ENCODE peak calls at places on chromosomes 7 and 10, in six cellular contexts. K is spleen, V is sigmoid colon, N is tibial nerve, Y is uterus, G is suprapubic skin. W is an unnamed sample.

GRCh38 chr7:6530626-6531491 is 20.4 kb downstream of the GRID2IP start:
- DNase-seq in K (peak; percentile 87), V (no peak), N (no peak), Y (no peak), G (no peak), W (no peak)

GRCh38 chr7:155998766-155999630 is 186.7 kb upstream of the SHH start:
- DNase-seq in K (peak; percentile 74), V (no peak), N (no peak), Y (no peak), G (no peak), W (no peak)

GRCh38 chr10:67487906-67488619 is 207.9 kb downstream of the CTNNA3 start:
- DNase-seq in K (no peak), V (no peak), N (no peak), Y (no peak), G (no peak), W (no peak)

GRCh38 chr7:30912986-30913671 is 1.5 kb downstream of the AQP1 start:
- DNase-seq in K (no peak), V (no peak), N (no peak), Y (no peak), G (no peak), W (no peak)

GRCh38 chr10:79273603-79274002 is 73.7 kb upstream of the PPIF start:
- DNase-seq in K (no peak), V (peak; percentile 79), N (peak; percentile 37), Y (peak; percentile 67), G (no peak), W (no peak)

GRCh38 chr10:101047268-101047667 is 14.5 kb upstream of the KAZALD1 start:
- DNase-seq in K (no peak), V (no peak), N (no peak), Y (no peak), G (no peak), W (no peak)

GRCh38 chr7:17406756-17407155 is 108.3 kb downstream of the AHR start:
- DNase-seq in K (no peak), V (no peak), N (no peak), Y (no peak), G (no peak), W (no peak)

GRCh38 chr10:97230146-97230545 is 44.4 kb upstream of the SLIT1 start:
- DNase-seq in K (no peak), V (no peak), N (no peak), Y (no peak), G (no peak), W (no peak)

GRCh38 chr7:102287465-102288146 is 938 bp downstream of the SH2B2 start:
- DNase-seq in K (peak; percentile 89), V (peak; percentile 77), N (no peak), Y (peak; percentile 44), G (peak; percentile 68), W (peak; percentile 69)

GRCh38 chr7:102287082-102287464 is 405 bp downstream of the SH2B2 start:
- DNase-seq in K (peak; percentile 89), V (no peak), N (no peak), Y (no peak), G (no peak), W (no peak)

GRCh38 chr7:102291056-102291915 is 4.6 kb downstream of the SH2B2 start:
- DNase-seq in K (no peak), V (no peak), N (no peak), Y (no peak), G (peak; percentile 51), W (no peak)

GRCh38 chr7:102288285-102288930 is 1.7 kb downstream of the SH2B2 start:
- DNase-seq in K (no peak), V (no peak), N (no peak), Y (no peak), G (peak; percentile 57), W (no peak)

DNA sequence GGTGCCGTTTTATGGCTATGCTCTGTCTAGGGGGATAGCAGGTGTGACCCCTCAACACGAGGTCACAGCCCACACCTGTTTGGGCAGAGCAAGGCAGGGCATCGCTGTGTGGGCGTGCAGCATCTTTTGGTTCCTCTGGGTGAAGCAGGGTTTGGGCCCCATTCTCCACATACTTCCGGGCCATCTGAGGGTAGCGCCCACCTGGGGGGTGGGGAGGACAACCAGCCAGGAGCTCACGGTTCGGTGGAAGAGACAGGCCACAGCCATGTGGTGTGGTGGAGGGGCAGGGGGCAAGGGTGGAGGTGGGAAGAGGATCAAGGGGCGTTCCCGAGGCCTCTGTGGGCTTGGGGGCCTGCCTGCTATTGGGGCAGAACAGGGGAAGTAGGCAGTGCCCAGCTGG is 2.4 kb downstream of the SH2B2 start:
- DNase-seq in K (peak; percentile 88), V (no peak), N (no peak), Y (no peak), G (peak; percentile 50), W (no peak)
- H3K27ac ChIP-seq in K (peak overlapping the region; percentile 91), V (no peak overlapping the region), N (no peak overlapping the region), Y (no peak overlapping the region), G (no peak overlapping the region), W (no peak overlapping the region)

GRCh38 chr7:151925446-151926335 is 30.6 kb upstream of the GALNTL5 start:
- DNase-seq in K (peak; percentile 81), V (peak; percentile 81), N (no peak), Y (peak; percentile 33), G (peak; percentile 77), W (peak; percentile 79)
- TF ChIP-seq POLR2A in K (no peak), V (no peak), N (no peak), Y (no peak), G (peak; percentile 20), W (no peak)

GRCh38 chr10:113020838-113021237 is 70.8 kb downstream of the TCF7L2 start:
- DNase-seq in K (no peak), V (peak; percentile 70), N (no peak), Y (no peak), G (no peak), W (peak; percentile 73)
- H3K27me3 ChIP-seq in K (no peaks in the 10 kb centered on the region), V (no peaks in the 10 kb centered on the region), N (no peaks in the 10 kb centered on the region), Y (no peaks in the 10 kb centered on the region), G (no peaks in the 10 kb centered on the region), W (no peaks in the 10 kb centered on the region)

GRCh38 chr7:27651702-27652101 is 11.0 kb downstream of the HIBADH start:
- DNase-seq in K (no peak), V (no peak), N (no peak), Y (no peak), G (no peak), W (no peak)

GRCh38 chr7:27652518-27652917 is 10.2 kb downstream of the HIBADH start:
- DNase-seq in K (no peak), V (no peak), N (no peak), Y (no peak), G (no peak), W (no peak)

GRCh38 chr7:27650283-27650682 is 12.4 kb downstream of the HIBADH start:
- DNase-seq in K (no peak), V (no peak), N (no peak), Y (no peak), G (no peak), W (no peak)

GRCh38 chr7:27647052-27647451 is 15.6 kb downstream of the HIBADH start:
- DNase-seq in K (no peak), V (no peak), N (no peak), Y (no peak), G (no peak), W (no peak)

DNA sequence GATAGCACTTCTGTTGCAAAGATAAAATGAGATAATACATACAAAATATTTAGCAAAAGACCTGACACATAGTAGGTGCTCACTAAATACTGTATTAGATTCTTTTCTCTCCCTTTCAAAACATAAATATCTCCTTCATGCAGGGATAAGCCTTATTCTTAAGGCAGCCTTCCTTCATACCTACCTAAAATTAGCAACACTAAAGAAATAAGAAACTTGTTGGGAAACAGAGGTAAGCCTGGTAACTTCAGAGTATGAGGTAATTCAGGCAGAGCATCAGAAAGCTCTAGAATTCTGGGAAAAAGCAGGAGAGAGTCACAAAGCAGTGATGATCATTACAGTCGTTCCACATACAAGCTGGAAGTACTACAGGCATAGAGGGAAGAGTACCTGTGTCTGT is 15.2 kb downstream of the HIBADH start:
- DNase-seq in K (no peak), V (no peak), N (no peak), Y (no peak), G (no peak), W (no peak)
- H3K27ac ChIP-seq in K (no peak overlapping the region), V (no peak overlapping the region), N (no peak overlapping the region), Y (no peak overlapping the region), G (no peak overlapping the region), W (no peak overlapping the region)

DNA sequence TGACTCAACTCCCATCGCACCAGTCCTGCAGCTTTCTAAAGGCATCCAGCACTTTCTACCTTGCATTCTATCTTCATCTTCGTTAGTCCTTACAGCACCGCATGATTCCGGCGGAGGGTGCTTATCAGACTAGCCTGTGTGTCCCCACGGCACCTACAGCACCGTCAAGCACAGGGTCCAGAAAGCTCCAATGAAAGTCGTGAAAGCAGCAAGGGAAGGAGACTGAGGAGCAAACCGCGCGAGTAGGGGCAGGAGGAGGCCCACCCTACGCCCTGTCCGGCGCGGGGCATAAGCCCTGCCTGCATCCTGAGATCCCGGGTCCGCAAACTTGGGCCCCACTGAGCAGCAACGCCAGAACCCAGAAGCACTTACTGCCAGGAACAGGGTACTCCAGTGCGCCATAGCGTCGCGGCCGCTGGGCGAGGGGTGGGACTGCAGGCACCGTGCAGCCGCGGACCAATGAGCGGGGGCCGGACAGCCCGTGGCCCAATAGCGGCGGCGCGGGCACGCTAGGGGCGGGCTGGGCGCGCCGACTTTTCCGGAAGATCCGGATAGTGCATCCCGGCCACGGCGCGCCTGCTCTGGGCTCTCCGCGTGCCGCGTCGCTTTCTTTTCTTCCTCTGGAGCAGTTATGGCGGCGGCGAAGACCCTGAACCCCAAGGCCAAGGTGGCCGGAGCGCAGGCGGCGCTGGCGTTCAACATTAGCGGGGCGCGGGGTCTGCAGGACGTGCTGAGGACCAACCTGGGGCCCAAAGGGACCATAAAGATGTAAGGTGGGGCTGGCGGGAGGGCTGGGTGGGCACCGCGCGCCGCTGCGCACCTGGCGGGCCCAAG is 122.1 kb upstream of the VKORC1L1 start:
- DNase-seq in K (peak; percentile 98), V (peak; percentile 95), N (peak; percentile 81), Y (peak; percentile 80), G (peak; percentile 92), W (peak; percentile 95)
- TF ChIP-seq POLR2A in K (peak; percentile 18), V (peak; percentile 71), N (no peak), Y (peak; percentile 70), G (peak; percentile 42), W (peak; percentile 62)

DNA sequence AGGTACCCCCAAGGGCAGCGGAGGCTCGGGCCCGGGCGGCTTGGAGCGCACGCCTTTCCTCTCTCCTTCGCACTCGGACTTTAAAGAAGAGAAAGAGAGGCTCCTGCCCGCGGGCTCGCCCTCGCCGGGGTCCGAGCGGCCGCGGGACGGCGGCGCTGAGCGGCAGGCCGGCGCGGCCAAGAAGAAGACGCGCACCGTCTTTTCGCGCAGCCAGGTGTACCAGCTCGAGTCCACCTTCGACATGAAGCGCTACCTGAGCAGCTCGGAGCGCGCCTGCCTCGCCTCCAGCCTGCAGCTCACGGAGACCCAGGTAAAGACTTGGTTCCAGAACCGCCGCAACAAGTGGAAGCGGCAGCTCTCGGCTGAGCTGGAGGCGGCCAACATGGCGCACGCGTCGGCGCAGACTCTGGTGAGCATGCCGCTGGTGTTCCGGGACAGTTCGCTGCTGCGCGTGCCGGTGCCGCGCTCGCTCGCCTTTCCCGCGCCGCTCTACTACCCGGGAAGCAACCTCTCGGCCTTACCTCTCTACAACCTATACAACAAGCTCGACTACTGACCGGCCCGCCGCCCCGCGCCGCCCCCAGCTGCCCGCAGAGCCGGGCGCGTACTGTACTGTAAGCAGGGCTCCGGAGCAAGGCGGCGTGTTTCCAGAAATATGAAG is 1.8 kb downstream of the HMX2 start:
- DNase-seq in K (peak; percentile 79), V (no peak), N (no peak), Y (no peak), G (no peak), W (no peak)
- H3K27me3 ChIP-seq in K (peaks cover 82% of the 10 kb centered on the region), V (peaks cover 89% of the 10 kb centered on the region), N (no peaks in the 10 kb centered on the region), Y (peaks cover 76% of the 10 kb centered on the region), G (peaks cover 89% of the 10 kb centered on the region), W (peaks cover 67% of the 10 kb centered on the region)

W was measured in right lobe of liver.